ENCODE peak calls at places on chromosomes 7 and 10, in five cellular contexts. One of them, this sample, is unnamed.

GRCh38 chr10:46523119-46523880 is 33.2 kb downstream of the GPRIN2 start:
- DNase-seq in A549: peak
- DNase-seq in H54: peak
- DNase-seq in stimulated activated CD4-positive, alpha-beta T cell treated with anti-CD3 and anti-CD28 coated beads, Interleukin-15, amount 100 ng/mL, for 24 hours: peak
- DNase-seq in mesothelial cell of epicardium: peak
- DNase-seq in this sample: peak

GRCh38 chr7:138324905-138325304 is 135.2 kb upstream of the TRIM24 start:
- DNase-seq in stimulated activated CD4-positive, alpha-beta T cell treated with anti-CD3 and anti-CD28 coated beads, Interleukin-15, amount 100 ng/mL, for 24 hours: no peak
- DNase-seq in A549: no peak
- DNase-seq in mesothelial cell of epicardium: no peak
- DNase-seq in H54: no peak
- DNase-seq in this sample: no peak

GRCh38 chr7:36686499-36686898 is 37.8 kb downstream of the AOAH start:
- DNase-seq in A549: no peak
- DNase-seq in H54: peak
- DNase-seq in stimulated activated CD4-positive, alpha-beta T cell treated with anti-CD3 and anti-CD28 coated beads, Interleukin-15, amount 100 ng/mL, for 24 hours: peak
- DNase-seq in mesothelial cell of epicardium: no peak
- DNase-seq in this sample: no peak

GRCh38 chr7:27223941-27224590 is 18.5 kb upstream of the EVX1 start:
- DNase-seq in H54: no peak
- DNase-seq in mesothelial cell of epicardium: no peak
- DNase-seq in stimulated activated CD4-positive, alpha-beta T cell treated with anti-CD3 and anti-CD28 coated beads, Interleukin-15, amount 100 ng/mL, for 24 hours: no peak
- DNase-seq in A549: no peak
- DNase-seq in this sample: peak

GRCh38 chr10:103583871-103584215 is 90.3 kb downstream of the NEURL1 start:
- DNase-seq in A549: no peak
- DNase-seq in mesothelial cell of epicardium: no peak
- DNase-seq in H54: no peak
- DNase-seq in stimulated activated CD4-positive, alpha-beta T cell treated with anti-CD3 and anti-CD28 coated beads, Interleukin-15, amount 100 ng/mL, for 24 hours: peak
- DNase-seq in this sample: no peak

GRCh38 chr10:68156373-68157185 is 47.3 kb downstream of the MYPN start:
- DNase-seq in H54: peak
- DNase-seq in A549: peak
- DNase-seq in mesothelial cell of epicardium: no peak
- DNase-seq in stimulated activated CD4-positive, alpha-beta T cell treated with anti-CD3 and anti-CD28 coated beads, Interleukin-15, amount 100 ng/mL, for 24 hours: peak
- DNase-seq in this sample: peak

GRCh38 chr7:131235489-131236317 is 92.0 kb upstream of the MKLN1 start:
- DNase-seq in A549: peak
- DNase-seq in mesothelial cell of epicardium: no peak
- DNase-seq in stimulated activated CD4-positive, alpha-beta T cell treated with anti-CD3 and anti-CD28 coated beads, Interleukin-15, amount 100 ng/mL, for 24 hours: peak
- DNase-seq in H54: peak
- DNase-seq in this sample: no peak

GRCh38 chr10:101041252-101041761 is 10.3 kb downstream of the SFXN3 start:
- DNase-seq in stimulated activated CD4-positive, alpha-beta T cell treated with anti-CD3 and anti-CD28 coated beads, Interleukin-15, amount 100 ng/mL, for 24 hours: peak
- DNase-seq in mesothelial cell of epicardium: no peak
- DNase-seq in A549: peak
- DNase-seq in H54: peak
- DNase-seq in this sample: peak

GRCh38 chr7:74993121-74993520 is 28.6 kb downstream of the CASTOR2 start:
- DNase-seq in A549: no peak
- DNase-seq in stimulated activated CD4-positive, alpha-beta T cell treated with anti-CD3 and anti-CD28 coated beads, Interleukin-15, amount 100 ng/mL, for 24 hours: no peak
- DNase-seq in mesothelial cell of epicardium: no peak
- DNase-seq in H54: no peak
- DNase-seq in this sample: no peak

GRCh38 chr10:9951481-9952257 is 1066.0 kb upstream of the CELF2 start:
- DNase-seq in mesothelial cell of epicardium: no peak
- DNase-seq in stimulated activated CD4-positive, alpha-beta T cell treated with anti-CD3 and anti-CD28 coated beads, Interleukin-15, amount 100 ng/mL, for 24 hours: no peak
- DNase-seq in A549: no peak
- DNase-seq in H54: no peak
- DNase-seq in this sample: no peak

GRCh38 chr10:112680586-112680985 is 233.6 kb downstream of the VTI1A start:
- DNase-seq in stimulated activated CD4-positive, alpha-beta T cell treated with anti-CD3 and anti-CD28 coated beads, Interleukin-15, amount 100 ng/mL, for 24 hours: no peak
- DNase-seq in A549: no peak
- DNase-seq in H54: no peak
- DNase-seq in mesothelial cell of epicardium: no peak
- DNase-seq in this sample: no peak

GRCh38 chr7:73704640-73705550 is 14.6 kb downstream of the STX1A start:
- DNase-seq in mesothelial cell of epicardium: no peak
- DNase-seq in stimulated activated CD4-positive, alpha-beta T cell treated with anti-CD3 and anti-CD28 coated beads, Interleukin-15, amount 100 ng/mL, for 24 hours: no peak
- DNase-seq in H54: peak
- DNase-seq in A549: peak
- DNase-seq in this sample: no peak

GRCh38 chr7:22663319-22663718 is 63.7 kb upstream of the IL6 start:
- DNase-seq in A549: no peak
- DNase-seq in mesothelial cell of epicardium: no peak
- DNase-seq in stimulated activated CD4-positive, alpha-beta T cell treated with anti-CD3 and anti-CD28 coated beads, Interleukin-15, amount 100 ng/mL, for 24 hours: peak
- DNase-seq in H54: no peak
- DNase-seq in this sample: no peak

GRCh38 chr10:110513949-110514348 is 16.2 kb downstream of the DUSP5 start:
- DNase-seq in H54: no peak
- DNase-seq in mesothelial cell of epicardium: no peak
- DNase-seq in A549: no peak
- DNase-seq in stimulated activated CD4-positive, alpha-beta T cell treated with anti-CD3 and anti-CD28 coated beads, Interleukin-15, amount 100 ng/mL, for 24 hours: no peak
- DNase-seq in this sample: no peak

GRCh38 chr10:71084818-71085126 is 127.6 kb upstream of the UNC5B start:
- DNase-seq in mesothelial cell of epicardium: no peak
- DNase-seq in H54: no peak
- DNase-seq in A549: no peak
- DNase-seq in stimulated activated CD4-positive, alpha-beta T cell treated with anti-CD3 and anti-CD28 coated beads, Interleukin-15, amount 100 ng/mL, for 24 hours: no peak
- DNase-seq in this sample: no peak

GRCh38 chr10:3720228-3721019 is 64.6 kb downstream of the KLF6 start:
- DNase-seq in stimulated activated CD4-positive, alpha-beta T cell treated with anti-CD3 and anti-CD28 coated beads, Interleukin-15, amount 100 ng/mL, for 24 hours: no peak
- DNase-seq in H54: no peak
- DNase-seq in A549: no peak
- DNase-seq in mesothelial cell of epicardium: no peak
- DNase-seq in this sample: no peak

GRCh38 chr7:31145339-31145738 is 93.2 kb downstream of the ADCYAP1R1 start:
- DNase-seq in mesothelial cell of epicardium: no peak
- DNase-seq in A549: no peak
- DNase-seq in H54: no peak
- DNase-seq in stimulated activated CD4-positive, alpha-beta T cell treated with anti-CD3 and anti-CD28 coated beads, Interleukin-15, amount 100 ng/mL, for 24 hours: no peak
- DNase-seq in this sample: no peak

GRCh38 chr7:158268851-158269535 is 318.6 kb downstream of the PTPRN2 start:
- DNase-seq in H54: no peak
- DNase-seq in mesothelial cell of epicardium: peak
- DNase-seq in stimulated activated CD4-positive, alpha-beta T cell treated with anti-CD3 and anti-CD28 coated beads, Interleukin-15, amount 100 ng/mL, for 24 hours: no peak
- DNase-seq in A549: no peak
- DNase-seq in this sample: no peak

GRCh38 chr10:32929634-32930033 is 28.4 kb downstream of the ITGB1 start:
- DNase-seq in stimulated activated CD4-positive, alpha-beta T cell treated with anti-CD3 and anti-CD28 coated beads, Interleukin-15, amount 100 ng/mL, for 24 hours: no peak
- DNase-seq in mesothelial cell of epicardium: no peak
- DNase-seq in H54: no peak
- DNase-seq in A549: no peak
- DNase-seq in this sample: no peak

GRCh38 chr10:69639291-69640195 is 9.5 kb downstream of the FAM241B start:
- DNase-seq in mesothelial cell of epicardium: no peak
- DNase-seq in H54: peak
- DNase-seq in A549: peak
- DNase-seq in stimulated activated CD4-positive, alpha-beta T cell treated with anti-CD3 and anti-CD28 coated beads, Interleukin-15, amount 100 ng/mL, for 24 hours: peak
- DNase-seq in this sample: peak

GRCh38 chr7:135714534-135715009 is 13.4 kb downstream of the SLC13A4 start:
- DNase-seq in stimulated activated CD4-positive, alpha-beta T cell treated with anti-CD3 and anti-CD28 coated beads, Interleukin-15, amount 100 ng/mL, for 24 hours: no peak
- DNase-seq in mesothelial cell of epicardium: no peak
- DNase-seq in A549: peak
- DNase-seq in H54: peak
- DNase-seq in this sample: no peak

GRCh38 chr10:74585231-74586087 is 240.9 kb upstream of the KAT6B start:
- DNase-seq in H54: no peak
- DNase-seq in mesothelial cell of epicardium: no peak
- DNase-seq in stimulated activated CD4-positive, alpha-beta T cell treated with anti-CD3 and anti-CD28 coated beads, Interleukin-15, amount 100 ng/mL, for 24 hours: peak
- DNase-seq in A549: no peak
- DNase-seq in this sample: peak

GRCh38 chr10:58258977-58259692 is 8.6 kb downstream of the IPMK start:
- DNase-seq in A549: no peak
- DNase-seq in H54: no peak
- DNase-seq in stimulated activated CD4-positive, alpha-beta T cell treated with anti-CD3 and anti-CD28 coated beads, Interleukin-15, amount 100 ng/mL, for 24 hours: no peak
- DNase-seq in mesothelial cell of epicardium: no peak
- DNase-seq in this sample: no peak

GRCh38 chr10:12194752-12195271 is 879 bp downstream of the NUDT5 start:
- DNase-seq in A549: no peak
- DNase-seq in stimulated activated CD4-positive, alpha-beta T cell treated with anti-CD3 and anti-CD28 coated beads, Interleukin-15, amount 100 ng/mL, for 24 hours: peak
- DNase-seq in H54: no peak
- DNase-seq in mesothelial cell of epicardium: no peak
- DNase-seq in this sample: no peak

This sample was measured in HAP-1.